ENCODE peak calls at places on chromosomes 4 and X, in five cellular contexts. O is K562, D is GM12878, R is H1, H is HepG2. P is an unnamed sample.
A peak's percentile ranks its signal among the peaks of the same experiment; 100 is the strongest.

GRCh38 chrX:39915596-39915995 is 182.2 kb downstream of the BCOR start:
- DNase-seq in O (no peak), D (no peak), R (no peak), H (no peak), P (no peak)

GRCh38 chrX:107324493-107325310 is 118.3 kb downstream of the DNAAF6 start:
- DNase-seq in O (peak; percentile 44), D (no peak), R (peak; percentile 68), H (no peak), P (no peak)

GRCh38 chrX:109537324-109537665 is 651 bp downstream of the NXT2 start:
- DNase-seq in O (no peak), D (no peak), R (no peak), H (peak; percentile 61), P (no peak)

GRCh38 chr4:83308672-83309071 is 24.1 kb upstream of the COQ2 start:
- DNase-seq in O (no peak), D (no peak), R (no peak), H (no peak), P (no peak)

GRCh38 chr4:85748654-85749053 is 273.7 kb downstream of the ARHGAP24 start:
- DNase-seq in O (no peak), D (no peak), R (no peak), H (no peak), P (no peak)

GRCh38 chrX:31112226-31112999 is 40.6 kb upstream of the FTHL17 start:
- DNase-seq in O (no peak), D (no peak), R (no peak), H (no peak), P (no peak)

GRCh38 chr4:156378053-156378665 is 424.5 kb upstream of the CTSO start:
- DNase-seq in O (no peak), D (no peak), R (no peak), H (peak; percentile 2), P (peak; percentile 24)

GRCh38 chrX:74187211-74187610 is 116.8 kb upstream of the ZCCHC13 start:
- DNase-seq in O (no peak), D (no peak), R (no peak), H (no peak), P (no peak)

GRCh38 chrX:102560423-102561068 is 38.8 kb upstream of the ARMCX5 start:
- DNase-seq in O (no peak), D (no peak), R (no peak), H (no peak), P (no peak)

GRCh38 chrX:9626379-9626778 is 139.3 kb downstream of the GPR143 start:
- DNase-seq in O (no peak), D (no peak), R (no peak), H (no peak), P (no peak)

GRCh38 chrX:107773206-107773605 is 2.4 kb downstream of the TSC22D3 start:
- DNase-seq in O (no peak), D (no peak), R (no peak), H (no peak), P (no peak)

GRCh38 chr4:55337944-55338343 is 8.1 kb upstream of the SRD5A3 start:
- DNase-seq in O (no peak), D (no peak), R (no peak), H (no peak), P (no peak)

GRCh38 chr4:8409271-8410065 is 31.1 kb downstream of the ACOX3 start:
- DNase-seq in O (peak; percentile 82), D (no peak), R (no peak), H (no peak), P (no peak)

GRCh38 chr4:53551963-53552362 is 39.3 kb downstream of the LNX1 start:
- DNase-seq in O (no peak), D (no peak), R (no peak), H (no peak), P (no peak)

GRCh38 chr4:158255727-158256324 is 45.5 kb downstream of the TMEM144 start:
- DNase-seq in O (peak; percentile 63), D (no peak), R (no peak), H (peak; percentile 61), P (peak; percentile 36)

GRCh38 chr4:176034936-176035335 is 30.7 kb upstream of the WDR17 start:
- DNase-seq in O (no peak), D (no peak), R (no peak), H (no peak), P (no peak)

GRCh38 chrX:9433596-9433995 is 31.3 kb upstream of the TBL1X start:
- DNase-seq in O (no peak), D (no peak), R (no peak), H (no peak), P (no peak)

GRCh38 chrX:64977830-64978229 is 1.6 kb upstream of the ZC4H2 start:
- DNase-seq in O (no peak), D (no peak), R (no peak), H (peak; percentile 0), P (no peak)

DNA sequence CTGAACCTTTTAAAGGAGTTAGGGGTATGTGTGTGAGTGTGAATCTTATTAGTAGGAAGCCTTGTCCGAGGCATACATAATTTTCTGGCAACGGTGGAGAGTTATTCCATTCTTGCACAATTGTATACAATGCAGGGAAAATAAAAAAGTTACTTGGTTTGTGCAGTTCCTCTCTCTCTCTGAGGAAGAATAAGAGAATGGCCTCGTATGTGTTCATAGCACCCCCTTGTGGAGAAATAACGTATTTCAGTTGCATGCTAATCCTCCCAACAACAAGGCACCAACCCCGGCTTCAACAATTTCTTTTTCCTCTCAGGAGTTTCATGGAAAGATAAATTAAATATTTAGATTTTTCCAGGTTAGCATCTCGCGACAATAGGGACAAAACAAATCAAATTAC is 33.7 kb upstream of the FGF13 start:
- DNase-seq in O (peak; percentile 54), D (peak; percentile 8), R (no peak), H (peak; percentile 12), P (no peak)
- TF ChIP-seq SP1 in O (no peak), D (no peak), R (no peak), H (no peak), P (no peak)

GRCh38 chr4:6449746-6450369 is 22.6 kb downstream of the PPP2R2C start:
- DNase-seq in O (no peak), D (no peak), R (no peak), H (no peak), P (no peak)
- TF ChIP-seq SIN3A in O (no peak), D (no peak), R (no peak), H (no peak), P (no peak)

GRCh38 chr4:1717129-1718094 is 3.7 kb downstream of the TMEM129 start:
- DNase-seq in O (no peak), D (no peak), R (no peak), H (no peak), P (no peak)

GRCh38 chr4:1716065-1716945 is 4.2 kb upstream of the SLBP start:
- DNase-seq in O (no peak), D (no peak), R (no peak), H (no peak), P (no peak)

GRCh38 chr4:1721003-1721665 is at the start of the genes TACC3 and TMEM129:
- DNase-seq in O (peak; percentile 96), D (peak; percentile 77), R (peak; percentile 93), H (peak; percentile 94), P (peak; percentile 96)

GRCh38 chr4:1720163-1720983 is 750 bp downstream of the TMEM129 start:
- DNase-seq in O (peak; percentile 67), D (no peak), R (no peak), H (no peak), P (no peak)

DNA sequence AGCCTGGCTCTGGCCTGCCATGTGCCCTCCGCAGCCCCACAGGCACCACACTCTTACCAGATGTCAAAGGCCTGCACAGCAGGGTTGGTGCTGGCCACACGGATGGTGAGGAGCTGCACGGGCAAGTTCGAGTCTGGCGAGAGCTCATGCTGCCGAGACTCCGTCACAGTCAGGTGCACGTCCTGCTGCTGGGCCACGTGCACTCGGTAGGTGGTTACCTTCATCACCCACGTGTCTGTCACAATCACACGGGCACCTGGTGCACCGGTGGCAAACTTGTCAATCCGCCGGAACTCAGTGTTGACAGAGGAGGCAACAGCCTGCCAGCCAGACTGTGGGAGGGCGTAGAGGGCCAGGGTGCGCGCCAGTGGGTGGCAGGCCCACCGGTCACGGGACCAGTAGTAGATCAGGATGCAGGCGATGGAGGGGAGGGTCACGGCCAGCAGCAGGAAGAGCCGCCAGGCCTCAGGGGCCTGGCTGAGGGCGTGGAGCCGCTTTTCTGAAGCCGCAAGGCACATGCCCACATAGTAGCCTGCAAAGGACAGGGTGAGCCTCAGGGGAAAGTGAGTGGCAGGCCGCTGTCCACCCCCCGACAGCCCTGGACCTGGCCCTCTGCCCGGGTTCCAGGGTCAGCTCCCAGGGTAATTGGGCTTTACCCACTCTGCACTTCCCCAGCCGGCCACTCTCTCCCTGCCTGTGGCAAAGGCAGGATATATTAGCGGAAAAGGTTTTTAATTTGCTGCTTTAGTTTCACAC is 2.9 kb downstream of the TMEM129 start:
- DNase-seq in O (no peak), D (no peak), R (no peak), H (no peak), P (no peak)
- H3K4me3 ChIP-seq in O (no peak overlapping the region), D (no peak overlapping the region), R (no peak overlapping the region), H (no peak overlapping the region), P (no peak overlapping the region)

GRCh38 chrX:48471504-48471903 is 1.4 kb upstream of the SLC38A5 start:
- DNase-seq in O (no peak), D (no peak), R (no peak), H (no peak), P (no peak)

GRCh38 chrX:48473718-48473990 is 2.3 kb upstream of the FTSJ1 start:
- DNase-seq in O (no peak), D (no peak), R (no peak), H (no peak), P (no peak)

GRCh38 chrX:48470833-48471118 is 716 bp upstream of the SLC38A5 start:
- DNase-seq in O (peak; percentile 44), D (no peak), R (no peak), H (peak; percentile 52), P (no peak)

GRCh38 chrX:48472851-48473717 is 2.9 kb upstream of the FTSJ1 start:
- DNase-seq in O (no peak), D (no peak), R (no peak), H (no peak), P (no peak)

DNA sequence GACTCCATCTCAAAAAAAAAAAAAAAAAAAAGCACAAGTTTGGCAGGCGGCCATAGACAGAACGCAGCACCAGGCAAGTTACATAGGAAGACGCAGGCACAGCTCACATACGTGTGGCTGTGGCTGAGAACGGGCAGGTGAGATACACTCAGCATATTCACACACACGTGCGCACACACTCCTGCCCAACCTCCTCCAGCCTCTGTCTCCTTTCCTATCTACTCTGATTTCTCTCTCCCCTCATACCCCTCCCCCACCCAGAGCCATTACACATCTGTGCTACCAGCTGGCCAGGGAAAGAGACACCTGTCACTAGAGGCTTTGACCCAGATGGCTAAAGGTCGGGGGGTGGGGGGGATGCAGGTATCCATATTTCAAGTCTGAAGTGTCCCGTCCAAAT is 2.2 kb upstream of the SLC38A5 start:
- DNase-seq in O (no peak), D (no peak), R (no peak), H (no peak), P (no peak)
- TF ChIP-seq SP1 in O (no peak), D (no peak), R (no peak), H (no peak), P (no peak)

DNA sequence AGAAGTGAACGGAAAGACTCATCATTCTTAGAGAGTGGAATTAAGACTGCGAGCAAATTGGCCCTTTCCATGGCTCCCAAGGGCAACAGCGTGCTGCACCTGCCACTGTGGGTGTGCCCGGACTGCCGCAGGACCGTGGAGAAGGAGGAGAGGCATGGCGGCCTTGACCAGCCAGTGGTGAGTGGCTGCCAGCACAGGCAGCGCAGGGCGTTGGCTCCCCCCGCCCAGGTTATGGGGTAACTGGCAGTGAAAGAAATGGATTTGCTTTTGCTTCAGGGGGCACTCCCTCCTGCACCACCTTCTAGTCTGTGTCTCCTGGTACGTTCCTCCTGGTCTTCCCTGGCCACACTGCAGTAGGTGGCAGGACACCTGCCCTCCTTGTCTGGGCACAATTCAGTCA is 59.7 kb downstream of the FAM193A start:
- DNase-seq in O (no peak), D (no peak), R (no peak), H (no peak), P (no peak)
- TF ChIP-seq SIN3A in O (no peak), D (no peak), R (no peak), H (no peak), P (no peak)